ENCODE peak calls at places on chromosomes 4 and X, in nine cellular contexts. I, T, X, C, N, V, H, Z and S are unnamed samples.

GRCh38 chr4:19850909-19851308 is 400.8 kb upstream of the SLIT2 start:
- DNase-seq in Z (no peak), N (no peak), V (no peak), I (peak; percentile 52), C (no peak), H (peak; percentile 71), T (no peak), X (no peak), S (no peak)

GRCh38 chr4:134780244-134780643 is 578.7 kb upstream of the PABPC4L start:
- DNase-seq in I (no peak), T (no peak), Z (no peak), X (no peak), H (no peak), N (no peak), C (no peak), V (no peak), S (no peak)

GRCh38 chr4:2728806-2729532 is 27.2 kb downstream of the TNIP2 start:
- DNase-seq in C (no peak), I (no peak), N (no peak), H (no peak), V (no peak), T (no peak), Z (no peak), X (no peak), S (no peak)

GRCh38 chr4:13087041-13087440 is 397.1 kb downstream of the RAB28 start:
- DNase-seq in I (no peak), N (no peak), C (no peak), X (no peak), H (no peak), T (no peak), Z (no peak), V (no peak), S (no peak)

GRCh38 chr4:4919926-4920325 is 60.5 kb downstream of the MSX1 start:
- DNase-seq in I (no peak), N (no peak), T (no peak), Z (no peak), C (no peak), H (no peak), X (no peak), V (no peak), S (no peak)

GRCh38 chr4:147633113-147633512 is 15.9 kb downstream of the TMEM184C start:
- DNase-seq in N (no peak), H (peak; percentile 55), I (no peak), V (no peak), X (no peak), C (no peak), T (no peak), Z (no peak), S (no peak)

GRCh38 chr4:186137193-186137792 is 32.8 kb downstream of the FAM149A start:
- DNase-seq in C (no peak), H (no peak), N (peak; percentile 34), I (no peak), Z (no peak), V (no peak), X (peak; percentile 11), T (no peak), S (no peak)

GRCh38 chr4:179307297-179308136 is 1865.3 kb upstream of the AGA start:
- DNase-seq in T (no peak), N (peak; percentile 83), I (peak; percentile 13), V (no peak), C (no peak), X (peak; percentile 1), Z (no peak), H (no peak), S (peak; percentile 1)

GRCh38 chr4:109574443-109574850 is 14.4 kb downstream of the MCUB start:
- DNase-seq in Z (no peak), H (no peak), C (no peak), T (no peak), N (peak; percentile 28), X (peak; percentile 26), V (no peak), I (no peak), S (no peak)

GRCh38 chrX:40169193-40170086 is 71.7 kb upstream of the BCOR start:
- DNase-seq in H (no peak), X (peak; percentile 73), V (no peak), T (no peak), Z (peak; percentile 74), I (peak; percentile 37), N (peak; percentile 90), C (peak; percentile 29), S (no peak)

GRCh38 chr4:2266181-2266580 is 4.3 kb upstream of the MXD4 start:
- DNase-seq in H (peak; percentile 21), Z (peak; percentile 51), C (no peak), T (no peak), N (no peak), V (peak; percentile 63), X (no peak), I (no peak), S (no peak)

GRCh38 chr4:56999751-57000150 is 21.1 kb downstream of the POLR2B start:
- DNase-seq in N (no peak), C (no peak), V (no peak), X (no peak), Z (no peak), H (no peak), I (no peak), T (no peak), S (no peak)

GRCh38 chr4:8200302-8200975 is 1.3 kb downstream of the SH3TC1 start:
- DNase-seq in N (no peak), T (no peak), V (peak; percentile 74), X (no peak), H (no peak), Z (peak; percentile 68), I (no peak), C (no peak), S (no peak)

GRCh38 chrX:57453901-57454300 is 137.9 kb upstream of the ZXDB start:
- DNase-seq in X (no peak), I (no peak), C (no peak), V (no peak), Z (no peak), H (no peak), T (no peak), N (peak; percentile 54), S (peak; percentile 4)

GRCh38 chrX:70434914-70435586 is 9.6 kb upstream of the DLG3 start:
- DNase-seq in T (no peak), H (no peak), N (peak; percentile 26), V (peak; percentile 71), Z (peak; percentile 24), I (no peak), X (no peak), C (peak; percentile 37), S (no peak)

GRCh38 chr4:150986085-150986484 is 29.0 kb downstream of the LRBA start:
- DNase-seq in I (no peak), Z (no peak), C (no peak), N (no peak), X (no peak), H (no peak), V (no peak), T (no peak), S (peak; percentile 35)

GRCh38 chrX:129783176-129783776 is 3.5 kb downstream of the SASH3 start:
- DNase-seq in N (no peak), Z (no peak), T (no peak), H (no peak), V (no peak), C (no peak), X (no peak), I (no peak), S (no peak)

GRCh38 chrX:129780441-129781105 is 824 bp downstream of the SASH3 start:
- DNase-seq in N (no peak), Z (no peak), V (no peak), X (no peak), H (no peak), C (no peak), I (no peak), T (no peak), S (no peak)

GRCh38 chrX:129781134-129782014 is 1.6 kb downstream of the SASH3 start:
- DNase-seq in T (no peak), V (no peak), Z (peak; percentile 50), N (no peak), I (no peak), C (no peak), X (no peak), H (no peak), S (peak; percentile 87)

GRCh38 chrX:129782706-129783105 is 3.0 kb downstream of the SASH3 start:
- DNase-seq in N (no peak), I (no peak), C (no peak), H (no peak), Z (no peak), X (no peak), V (no peak), T (no peak), S (no peak)

DNA sequence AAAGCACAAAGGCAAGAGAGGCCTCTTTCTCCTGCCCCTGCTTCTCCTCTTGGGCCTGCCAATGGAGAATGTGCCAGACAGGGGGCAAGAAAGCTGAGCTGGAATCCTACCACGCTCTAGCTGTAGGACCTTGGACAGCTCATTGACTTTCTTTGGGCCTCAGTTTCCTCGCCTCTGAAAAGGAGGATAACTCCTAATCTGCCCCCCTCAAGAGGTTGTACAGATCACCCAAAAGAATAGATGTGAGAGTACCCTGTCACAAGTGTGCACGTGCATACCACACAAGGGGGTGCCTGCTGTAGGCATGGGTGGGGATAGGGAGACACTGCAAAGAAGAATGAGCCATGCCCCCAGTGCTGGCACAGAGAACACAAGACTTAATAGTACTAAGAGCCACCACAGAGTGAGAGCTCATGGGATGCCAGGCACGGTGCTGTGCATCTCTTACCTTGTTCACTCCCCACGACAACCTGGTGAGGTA is 2.3 kb downstream of the SASH3 start:
- DNase-seq in T (no peak), N (no peak), V (no peak), H (no peak), Z (no peak), I (no peak), C (no peak), X (no peak), S (no peak)
- H3K4me3 ChIP-seq in T (no peak overlapping the region), N (no peak overlapping the region), V (no peak overlapping the region), H (no peak overlapping the region), Z (peak overlapping the region; percentile 24), I (no peak overlapping the region), C (no peak overlapping the region), X (no peak overlapping the region), S (peak overlapping the region; percentile 70)

DNA sequence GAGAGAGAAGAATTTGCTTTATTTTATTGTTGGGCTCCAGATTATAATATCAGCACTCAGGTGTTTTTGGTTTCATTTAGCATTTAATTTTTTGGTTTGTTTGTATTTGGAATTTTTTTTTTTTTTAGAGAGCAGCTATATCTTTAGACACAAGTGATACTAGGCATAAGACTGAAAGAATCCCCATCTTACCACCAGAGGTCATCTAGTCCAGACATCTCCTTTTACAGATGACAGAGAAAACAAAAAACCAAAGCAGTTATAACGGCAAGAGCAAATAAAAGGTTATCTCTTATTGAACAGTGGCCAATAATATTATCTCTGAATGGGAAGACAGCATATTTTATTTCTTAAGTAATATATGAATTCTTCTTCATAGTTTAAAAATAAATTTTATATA is 22.8 kb downstream of the USP38 start:
- DNase-seq in N (peak; percentile 17), X (no peak), C (no peak), H (no peak), Z (no peak), V (no peak), T (no peak), I (no peak), S (no peak)
- TF ChIP-seq CTCF in N (peak; percentile 32), X (peak; percentile 22), C (peak; percentile 43), H (peak; percentile 30), Z (peak; percentile 11), V (peak; percentile 42), T (no peak), I (peak; percentile 52), S (peak; percentile 5)

GRCh38 chr4:71074452-71075299 is 81.2 kb downstream of the DCK start:
- DNase-seq in H (peak; percentile 1), N (no peak), I (no peak), X (no peak), Z (peak; percentile 41), C (no peak), T (no peak), V (peak; percentile 35), S (no peak)
- H3K4me3 ChIP-seq in H (peak overlapping the region; percentile 8), N (no peak overlapping the region), I (no peak overlapping the region), X (no peak overlapping the region), Z (no peak overlapping the region), C (no peak overlapping the region), T (no peak overlapping the region), V (peak overlapping the region; percentile 13), S (no peak overlapping the region)

GRCh38 chrX:119067023-119067739 is 5.6 kb upstream of the CT47C1 start:
- DNase-seq in C (peak; percentile 44), X (peak; percentile 46), N (peak; percentile 64), V (peak; percentile 46), T (no peak), H (peak; percentile 16), I (peak; percentile 15), Z (peak; percentile 57), S (no peak)
- TF ChIP-seq CTCF in C (peak; percentile 44), X (peak; percentile 75), N (peak; percentile 75), V (peak; percentile 55), T (peak; percentile 40), H (peak; percentile 72), I (peak; percentile 69), Z (peak; percentile 41), S (peak; percentile 58)